ENCODE peak calls at places on chromosomes 5 and 9, in eight cellular contexts. E, X, P, Z, O, M, Y and G are unnamed samples.

GRCh38 chr5:93607367-93608258 is 24.6 kb downstream of the NR2F1 start:
- DNase-seq in E (no peak), X (no peak), P (no peak), Z (no peak), O (no peak), M (peak), Y (no peak), G (no peak)

GRCh38 chr5:153974131-153974812 is 64.4 kb downstream of the FAM114A2 start:
- DNase-seq in E (no peak), X (peak), P (no peak), Z (no peak), O (no peak), M (peak), Y (no peak), G (no peak)

GRCh38 chr5:157743163-157744054 is at the start of gene LSM11:
- DNase-seq in E (peak), X (peak), P (peak), Z (peak), O (peak), M (peak), Y (peak), G (peak)

GRCh38 chr9:93824386-93825294 is 130.5 kb downstream of the BARX1 start:
- DNase-seq in E (no peak), X (no peak), P (no peak), Z (no peak), O (no peak), M (no peak), Y (no peak), G (no peak)

GRCh38 chr5:83022334-83022733 is 54.9 kb downstream of the TMEM167A start:
- DNase-seq in E (no peak), X (no peak), P (no peak), Z (no peak), O (no peak), M (peak), Y (no peak), G (no peak)

GRCh38 chr9:137315581-137316011 is 13.5 kb upstream of the NRARP start:
- DNase-seq in E (no peak), X (no peak), P (no peak), Z (no peak), O (no peak), M (no peak), Y (no peak), G (no peak)

GRCh38 chr5:135885031-135885430 is 10.6 kb downstream of the IL9 start:
- DNase-seq in E (no peak), X (no peak), P (no peak), Z (no peak), O (no peak), M (no peak), Y (no peak), G (no peak)

GRCh38 chr9:136245194-136246150 is at the start of gene QSOX2:
- DNase-seq in E (peak), X (peak), P (peak), Z (peak), O (peak), M (peak), Y (peak), G (peak)

GRCh38 chr5:127707209-127707608 is 4.0 kb downstream of the CCDC192 start:
- DNase-seq in E (no peak), X (no peak), P (no peak), Z (no peak), O (no peak), M (no peak), Y (no peak), G (no peak)

GRCh38 chr9:75087279-75087823 is 604 bp downstream of the NMRK1 start:
- DNase-seq in E (peak), X (peak), P (peak), Z (no peak), O (no peak), M (peak), Y (no peak), G (peak)

GRCh38 chr5:120366047-120366446 is 98.1 kb upstream of the PRR16 start:
- DNase-seq in E (no peak), X (no peak), P (no peak), Z (no peak), O (no peak), M (no peak), Y (no peak), G (no peak)

GRCh38 chr5:128036961-128037360 is 46.6 kb upstream of the SLC12A2 start:
- DNase-seq in E (no peak), X (no peak), P (no peak), Z (no peak), O (no peak), M (peak), Y (no peak), G (no peak)